ENCODE peak calls at places on chromosomes 5 and 9, in nine cellular contexts. One of them, this sample, is unnamed. For H3K27me3, the result is how much of the 10 kb centered on the place peaks cover.

GRCh38 chr5:138632900-138633489 is 57.8 kb upstream of the HSPA9 start:
- DNase-seq in hepatocyte: peak
- DNase-seq in upper lobe of right lung: peak
- DNase-seq in CD4-positive, alpha-beta memory T cell: no peak
- DNase-seq in spleen: peak
- DNase-seq in cardiac muscle cell: peak
- DNase-seq in dorsolateral prefrontal cortex: peak
- DNase-seq in uterus: peak
- DNase-seq in SK-N-SH: peak
- DNase-seq in this sample: no peak

GRCh38 chr5:24644757-24645156 is at the start of gene CDH10:
- DNase-seq in hepatocyte: peak
- DNase-seq in upper lobe of right lung: no peak
- DNase-seq in CD4-positive, alpha-beta memory T cell: no peak
- DNase-seq in spleen: no peak
- DNase-seq in cardiac muscle cell: peak
- DNase-seq in dorsolateral prefrontal cortex: peak
- DNase-seq in uterus: no peak
- DNase-seq in SK-N-SH: no peak
- DNase-seq in this sample: no peak

GRCh38 chr5:167894631-167895472 is 396.6 kb upstream of the WWC1 start:
- DNase-seq in hepatocyte: no peak
- DNase-seq in upper lobe of right lung: no peak
- DNase-seq in CD4-positive, alpha-beta memory T cell: no peak
- DNase-seq in spleen: no peak
- DNase-seq in cardiac muscle cell: no peak
- DNase-seq in dorsolateral prefrontal cortex: no peak
- DNase-seq in uterus: no peak
- DNase-seq in SK-N-SH: no peak
- DNase-seq in this sample: no peak

GRCh38 chr9:128006360-128007024 is 25.7 kb upstream of the EEIG1 start:
- DNase-seq in hepatocyte: no peak
- DNase-seq in upper lobe of right lung: no peak
- DNase-seq in CD4-positive, alpha-beta memory T cell: no peak
- DNase-seq in spleen: no peak
- DNase-seq in cardiac muscle cell: no peak
- DNase-seq in dorsolateral prefrontal cortex: no peak
- DNase-seq in uterus: no peak
- DNase-seq in SK-N-SH: no peak
- DNase-seq in this sample: no peak

GRCh38 chr5:179294891-179295777 is 50.1 kb downstream of the ADAMTS2 start:
- DNase-seq in hepatocyte: no peak
- DNase-seq in upper lobe of right lung: peak
- DNase-seq in CD4-positive, alpha-beta memory T cell: no peak
- DNase-seq in spleen: peak
- DNase-seq in cardiac muscle cell: no peak
- DNase-seq in dorsolateral prefrontal cortex: no peak
- DNase-seq in uterus: peak
- DNase-seq in SK-N-SH: peak
- DNase-seq in this sample: no peak

GRCh38 chr9:87714819-87715218 is 11.1 kb upstream of the CTSL start:
- DNase-seq in hepatocyte: peak
- DNase-seq in upper lobe of right lung: no peak
- DNase-seq in CD4-positive, alpha-beta memory T cell: no peak
- DNase-seq in spleen: no peak
- DNase-seq in cardiac muscle cell: no peak
- DNase-seq in dorsolateral prefrontal cortex: no peak
- DNase-seq in uterus: peak
- DNase-seq in SK-N-SH: no peak
- DNase-seq in this sample: no peak

GRCh38 chr5:125181159-125181558 is 434.7 kb upstream of the ZNF608 start:
- DNase-seq in hepatocyte: no peak
- DNase-seq in upper lobe of right lung: no peak
- DNase-seq in CD4-positive, alpha-beta memory T cell: no peak
- DNase-seq in spleen: no peak
- DNase-seq in cardiac muscle cell: no peak
- DNase-seq in dorsolateral prefrontal cortex: no peak
- DNase-seq in uterus: no peak
- DNase-seq in SK-N-SH: no peak
- DNase-seq in this sample: no peak

GRCh38 chr9:14006586-14007198 is 307.2 kb downstream of the NFIB start:
- DNase-seq in hepatocyte: no peak
- DNase-seq in upper lobe of right lung: no peak
- DNase-seq in CD4-positive, alpha-beta memory T cell: no peak
- DNase-seq in spleen: no peak
- DNase-seq in cardiac muscle cell: no peak
- DNase-seq in dorsolateral prefrontal cortex: no peak
- DNase-seq in uterus: no peak
- DNase-seq in SK-N-SH: no peak
- DNase-seq in this sample: no peak

GRCh38 chr5:60206234-60206633 is 312.7 kb upstream of the PDE4D start:
- DNase-seq in hepatocyte: no peak
- DNase-seq in upper lobe of right lung: no peak
- DNase-seq in CD4-positive, alpha-beta memory T cell: no peak
- DNase-seq in spleen: no peak
- DNase-seq in cardiac muscle cell: no peak
- DNase-seq in dorsolateral prefrontal cortex: no peak
- DNase-seq in uterus: no peak
- DNase-seq in SK-N-SH: no peak
- DNase-seq in this sample: no peak

GRCh38 chr9:107351382-107352045 is 68.4 kb downstream of the RAD23B start:
- DNase-seq in hepatocyte: peak
- DNase-seq in upper lobe of right lung: no peak
- DNase-seq in CD4-positive, alpha-beta memory T cell: no peak
- DNase-seq in spleen: no peak
- DNase-seq in cardiac muscle cell: no peak
- DNase-seq in dorsolateral prefrontal cortex: no peak
- DNase-seq in uterus: no peak
- DNase-seq in SK-N-SH: no peak
- DNase-seq in this sample: no peak

GRCh38 chr5:109448838-109449237 is 39.1 kb upstream of the PJA2 start:
- DNase-seq in hepatocyte: no peak
- DNase-seq in upper lobe of right lung: no peak
- DNase-seq in CD4-positive, alpha-beta memory T cell: no peak
- DNase-seq in spleen: no peak
- DNase-seq in cardiac muscle cell: no peak
- DNase-seq in dorsolateral prefrontal cortex: no peak
- DNase-seq in uterus: no peak
- DNase-seq in SK-N-SH: no peak
- DNase-seq in this sample: no peak

GRCh38 chr9:117744856-117745389 is 40.7 kb downstream of the TLR4 start:
- DNase-seq in hepatocyte: peak
- DNase-seq in upper lobe of right lung: peak
- DNase-seq in CD4-positive, alpha-beta memory T cell: no peak
- DNase-seq in spleen: peak
- DNase-seq in cardiac muscle cell: peak
- DNase-seq in dorsolateral prefrontal cortex: peak
- DNase-seq in uterus: no peak
- DNase-seq in SK-N-SH: peak
- DNase-seq in this sample: no peak

GRCh38 chr5:150109921-150110320 is 23.6 kb upstream of the CSF1R start:
- DNase-seq in hepatocyte: peak
- DNase-seq in upper lobe of right lung: no peak
- DNase-seq in CD4-positive, alpha-beta memory T cell: no peak
- DNase-seq in spleen: no peak
- DNase-seq in cardiac muscle cell: no peak
- DNase-seq in dorsolateral prefrontal cortex: no peak
- DNase-seq in uterus: peak
- DNase-seq in SK-N-SH: no peak
- DNase-seq in this sample: no peak

GRCh38 chr9:87596862-87597261 is 99.2 kb downstream of the DAPK1 start:
- DNase-seq in hepatocyte: no peak
- DNase-seq in upper lobe of right lung: peak
- DNase-seq in CD4-positive, alpha-beta memory T cell: no peak
- DNase-seq in spleen: no peak
- DNase-seq in cardiac muscle cell: no peak
- DNase-seq in dorsolateral prefrontal cortex: no peak
- DNase-seq in uterus: no peak
- DNase-seq in SK-N-SH: no peak
- DNase-seq in this sample: no peak

GRCh38 chr5:176609724-176610429 is at the start of gene GPRIN1:
- DNase-seq in hepatocyte: peak
- DNase-seq in upper lobe of right lung: peak
- DNase-seq in CD4-positive, alpha-beta memory T cell: peak
- DNase-seq in spleen: peak
- DNase-seq in cardiac muscle cell: peak
- DNase-seq in dorsolateral prefrontal cortex: no peak
- DNase-seq in uterus: no peak
- DNase-seq in SK-N-SH: peak
- DNase-seq in this sample: peak

GRCh38 chr5:68730220-68731010 is 363.4 kb upstream of the SLC30A5 start:
- DNase-seq in hepatocyte: peak
- DNase-seq in upper lobe of right lung: no peak
- DNase-seq in CD4-positive, alpha-beta memory T cell: no peak
- DNase-seq in spleen: no peak
- DNase-seq in cardiac muscle cell: peak
- DNase-seq in dorsolateral prefrontal cortex: peak
- DNase-seq in uterus: peak
- DNase-seq in SK-N-SH: peak
- DNase-seq in this sample: no peak

GRCh38 chr5:124605516-124605915 is 140.9 kb downstream of the ZNF608 start:
- DNase-seq in hepatocyte: peak
- DNase-seq in upper lobe of right lung: no peak
- DNase-seq in CD4-positive, alpha-beta memory T cell: no peak
- DNase-seq in spleen: no peak
- DNase-seq in cardiac muscle cell: no peak
- DNase-seq in dorsolateral prefrontal cortex: no peak
- DNase-seq in uterus: peak
- DNase-seq in SK-N-SH: no peak
- DNase-seq in this sample: no peak

GRCh38 chr9:114307323-114308250 is 15.3 kb upstream of the ORM1 start:
- DNase-seq in hepatocyte: no peak
- DNase-seq in upper lobe of right lung: peak
- DNase-seq in CD4-positive, alpha-beta memory T cell: no peak
- DNase-seq in spleen: peak
- DNase-seq in cardiac muscle cell: no peak
- DNase-seq in dorsolateral prefrontal cortex: no peak
- DNase-seq in uterus: peak
- DNase-seq in SK-N-SH: no peak
- DNase-seq in this sample: no peak

GRCh38 chr9:30235068-30235467 is 2149.4 kb upstream of the ACO1 start:
- DNase-seq in hepatocyte: no peak
- DNase-seq in upper lobe of right lung: no peak
- DNase-seq in CD4-positive, alpha-beta memory T cell: no peak
- DNase-seq in spleen: no peak
- DNase-seq in cardiac muscle cell: no peak
- DNase-seq in dorsolateral prefrontal cortex: no peak
- DNase-seq in uterus: no peak
- DNase-seq in SK-N-SH: no peak
- DNase-seq in this sample: no peak

GRCh38 chr5:104266161-104266560 is 703.6 kb upstream of the NUDT12 start:
- DNase-seq in hepatocyte: no peak
- DNase-seq in upper lobe of right lung: no peak
- DNase-seq in CD4-positive, alpha-beta memory T cell: no peak
- DNase-seq in spleen: no peak
- DNase-seq in cardiac muscle cell: no peak
- DNase-seq in dorsolateral prefrontal cortex: no peak
- DNase-seq in uterus: no peak
- DNase-seq in SK-N-SH: no peak
- DNase-seq in this sample: no peak

GRCh38 chr5:132776932-132777208 is 169 bp downstream of the SEPTIN8 start:
- DNase-seq in hepatocyte: peak
- DNase-seq in upper lobe of right lung: no peak
- DNase-seq in CD4-positive, alpha-beta memory T cell: no peak
- DNase-seq in spleen: no peak
- DNase-seq in cardiac muscle cell: no peak
- DNase-seq in dorsolateral prefrontal cortex: no peak
- DNase-seq in uterus: no peak
- DNase-seq in SK-N-SH: no peak
- DNase-seq in this sample: no peak
- H3K27ac ChIP-seq in hepatocyte: peak
- H3K27ac ChIP-seq in upper lobe of right lung: peak
- H3K27ac ChIP-seq in CD4-positive, alpha-beta memory T cell: peak
- H3K27ac ChIP-seq in spleen: peak
- H3K27ac ChIP-seq in cardiac muscle cell: peak
- H3K27ac ChIP-seq in dorsolateral prefrontal cortex: peak
- H3K27ac ChIP-seq in uterus: peak
- H3K27ac ChIP-seq in SK-N-SH: no peak
- H3K27ac ChIP-seq in this sample: no peak

GRCh38 chr5:80957031-80957761 is 3.0 kb upstream of the RASGRF2 start:
- DNase-seq in hepatocyte: no peak
- DNase-seq in upper lobe of right lung: no peak
- DNase-seq in CD4-positive, alpha-beta memory T cell: no peak
- DNase-seq in spleen: no peak
- DNase-seq in cardiac muscle cell: no peak
- DNase-seq in dorsolateral prefrontal cortex: no peak
- DNase-seq in uterus: no peak
- DNase-seq in SK-N-SH: no peak
- DNase-seq in this sample: no peak
- H3K27me3 ChIP-seq in hepatocyte: half or more
- H3K27me3 ChIP-seq in upper lobe of right lung: under half
- H3K27me3 ChIP-seq in CD4-positive, alpha-beta memory T cell: under half
- H3K27me3 ChIP-seq in spleen: under half
- H3K27me3 ChIP-seq in cardiac muscle cell: half or more
- H3K27me3 ChIP-seq in dorsolateral prefrontal cortex: under half
- H3K27me3 ChIP-seq in uterus: under half
- H3K27me3 ChIP-seq in SK-N-SH: under half
- H3K27me3 ChIP-seq in this sample: under half

DNA sequence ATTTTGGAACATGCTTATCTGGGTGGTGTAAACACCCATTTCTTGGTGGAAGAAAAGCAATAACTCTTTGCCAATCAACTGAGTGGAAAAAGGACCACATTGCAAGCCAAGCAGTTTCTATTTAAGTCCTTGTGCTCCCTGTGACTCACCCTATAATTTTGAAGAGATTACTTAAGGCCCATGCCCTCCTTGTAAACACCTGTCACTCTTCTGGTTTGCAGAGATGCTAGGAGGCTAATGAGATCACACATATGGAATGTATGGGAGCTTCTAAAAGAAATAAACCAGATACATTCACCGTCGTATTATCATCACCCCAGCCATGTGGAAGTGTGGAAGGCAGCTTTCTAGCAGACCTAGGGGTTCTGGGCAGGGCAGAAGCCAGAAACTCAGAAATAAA is 337.1 kb downstream of the GADD45G start:
- DNase-seq in hepatocyte: peak
- DNase-seq in upper lobe of right lung: no peak
- DNase-seq in CD4-positive, alpha-beta memory T cell: no peak
- DNase-seq in spleen: no peak
- DNase-seq in cardiac muscle cell: no peak
- DNase-seq in dorsolateral prefrontal cortex: no peak
- DNase-seq in uterus: no peak
- DNase-seq in SK-N-SH: no peak
- DNase-seq in this sample: no peak
- H3K4me3 ChIP-seq in hepatocyte: no peak
- H3K4me3 ChIP-seq in upper lobe of right lung: no peak
- H3K4me3 ChIP-seq in CD4-positive, alpha-beta memory T cell: no peak
- H3K4me3 ChIP-seq in spleen: no peak
- H3K4me3 ChIP-seq in cardiac muscle cell: no peak
- H3K4me3 ChIP-seq in dorsolateral prefrontal cortex: no peak
- H3K4me3 ChIP-seq in uterus: no peak
- H3K4me3 ChIP-seq in SK-N-SH: no peak
- H3K4me3 ChIP-seq in this sample: no peak

DNA sequence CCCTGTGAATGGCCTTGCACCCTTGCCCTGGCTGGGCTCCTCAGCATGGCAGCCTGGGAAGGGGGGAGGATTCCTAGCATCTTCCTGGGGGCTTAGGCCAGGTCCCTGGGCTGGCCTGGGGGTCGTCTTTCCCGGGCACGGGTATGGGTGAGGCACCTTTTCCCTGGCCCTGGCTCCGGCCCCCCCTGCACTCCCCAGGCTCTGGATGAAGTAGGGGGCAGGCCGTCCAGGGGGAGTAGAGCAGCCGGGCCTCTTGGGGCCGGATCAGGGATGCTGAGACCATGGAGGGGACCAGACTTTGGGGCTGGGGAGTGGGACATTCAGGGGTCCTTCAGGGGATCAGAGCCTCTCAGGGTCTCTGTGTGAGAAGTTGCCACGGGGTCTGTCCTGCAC is 6.6 kb downstream of the RXRA start:
- DNase-seq in hepatocyte: no peak
- DNase-seq in upper lobe of right lung: no peak
- DNase-seq in CD4-positive, alpha-beta memory T cell: no peak
- DNase-seq in spleen: no peak
- DNase-seq in cardiac muscle cell: no peak
- DNase-seq in dorsolateral prefrontal cortex: no peak
- DNase-seq in uterus: no peak
- DNase-seq in SK-N-SH: no peak
- DNase-seq in this sample: no peak
- H3K27ac ChIP-seq in hepatocyte: peak
- H3K27ac ChIP-seq in upper lobe of right lung: no peak
- H3K27ac ChIP-seq in CD4-positive, alpha-beta memory T cell: no peak
- H3K27ac ChIP-seq in spleen: peak
- H3K27ac ChIP-seq in cardiac muscle cell: no peak
- H3K27ac ChIP-seq in dorsolateral prefrontal cortex: no peak
- H3K27ac ChIP-seq in uterus: no peak
- H3K27ac ChIP-seq in SK-N-SH: no peak
- H3K27ac ChIP-seq in this sample: no peak

This sample was measured in CD4-positive, CD25-positive, alpha-beta regulatory T cell.